ENCODE peak calls at places on chromosomes 6 and 20, in eight cellular contexts. A is HepG2, T is right cardiac atrium, W is astrocyte, I is gastrocnemius medialis, E is body of pancreas, H is GM23248, N is mesendoderm. Z is an unnamed sample.

GRCh38 chr6:30159988-30160387 is 1.0 kb downstream of the TRIM10 start:
- DNase-seq in A (no peak), T (no peak), W (no peak), I (no peak), E (no peak), H (no peak), N (no peak), Z (peak; percentile 66)

GRCh38 chr6:157427969-157428368 is 47.0 kb downstream of the ZDHHC14 start:
- DNase-seq in A (no peak), T (no peak), W (no peak), I (no peak), E (no peak), H (no peak), N (no peak), Z (no peak)

GRCh38 chr6:109383438-109383940 is 1.2 kb upstream of the CD164 start:
- DNase-seq in A (peak; percentile 13), T (no peak), W (no peak), I (no peak), E (no peak), H (peak; percentile 27), N (peak; percentile 5), Z (no peak)

GRCh38 chr6:84568971-84569370 is 195.4 kb downstream of the TBX18 start:
- DNase-seq in A (no peak), T (no peak), W (peak; percentile 43), I (no peak), E (no peak), H (peak; percentile 53), N (peak; percentile 57), Z (no peak)

GRCh38 chr6:134363323-134364039 is 45.6 kb upstream of the SGK1 start:
- DNase-seq in A (no peak), T (no peak), W (peak; percentile 81), I (no peak), E (no peak), H (peak; percentile 93), N (peak; percentile 13), Z (no peak)

GRCh38 chr6:94389218-94389617 is 969.9 kb upstream of the EPHA7 start:
- DNase-seq in A (no peak), T (no peak), W (no peak), I (no peak), E (no peak), H (no peak), N (no peak), Z (no peak)

GRCh38 chr6:157944983-157945931 is 36.4 kb upstream of the SYNJ2 start:
- DNase-seq in A (no peak), T (no peak), W (peak; percentile 72), I (no peak), E (no peak), H (no peak), N (no peak), Z (peak; percentile 60)

GRCh38 chr6:42929928-42930360 is 664 bp downstream of the CNPY3 start:
- DNase-seq in A (no peak), T (no peak), W (peak; percentile 71), I (no peak), E (no peak), H (peak; percentile 87), N (no peak), Z (no peak)

GRCh38 chr6:73523434-73524123 is 2.7 kb upstream of the EEF1A1 start:
- DNase-seq in A (peak; percentile 66), T (peak; percentile 79), W (no peak), I (peak; percentile 33), E (peak; percentile 84), H (peak; percentile 67), N (peak; percentile 36), Z (no peak)

GRCh38 chr20:57579898-57580447 is 19.1 kb downstream of the PCK1 start:
- DNase-seq in A (no peak), T (no peak), W (peak; percentile 16), I (no peak), E (no peak), H (peak; percentile 30), N (no peak), Z (no peak)

GRCh38 chr20:48951646-48952045 is 30.1 kb downstream of the ARFGEF2 start:
- DNase-seq in A (no peak), T (no peak), W (no peak), I (no peak), E (no peak), H (no peak), N (no peak), Z (no peak)
- H3K27ac ChIP-seq in A (no peak overlapping the region), T (no peak overlapping the region), W (no peak overlapping the region), I (peak overlapping the region; percentile 61), E (no peak overlapping the region), H (no peak overlapping the region), N (no peak overlapping the region), Z (no peak overlapping the region)

DNA sequence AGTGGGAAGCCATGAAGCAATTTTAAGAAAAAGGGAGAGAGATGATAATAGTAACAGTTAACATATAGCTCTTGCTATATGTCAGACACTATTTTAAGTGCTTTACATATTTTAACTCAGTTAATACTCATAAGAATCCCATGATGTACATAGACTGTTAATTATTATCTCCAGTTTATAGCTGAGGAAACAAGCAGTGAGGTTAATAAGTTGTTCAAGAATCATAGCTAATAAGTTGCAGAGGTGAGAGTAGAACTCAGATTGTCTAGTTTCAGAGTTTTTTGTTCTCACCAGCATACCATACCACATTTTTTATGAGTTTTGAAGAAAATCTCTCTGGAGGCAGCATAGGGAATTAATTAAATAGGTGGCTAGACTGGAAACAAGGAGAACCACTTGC is 144.6 kb upstream of the MMS22L start:
- DNase-seq in A (no peak), T (no peak), W (no peak), I (no peak), E (no peak), H (no peak), N (no peak), Z (no peak)
- H3K4me1 ChIP-seq in A (no peaks in the 10 kb centered on the region), T (no peaks in the 10 kb centered on the region), W (no peaks in the 10 kb centered on the region), I (no peaks in the 10 kb centered on the region), E (no peaks in the 10 kb centered on the region), H (no peaks in the 10 kb centered on the region), N (no peaks in the 10 kb centered on the region), Z (no peaks in the 10 kb centered on the region)

DNA sequence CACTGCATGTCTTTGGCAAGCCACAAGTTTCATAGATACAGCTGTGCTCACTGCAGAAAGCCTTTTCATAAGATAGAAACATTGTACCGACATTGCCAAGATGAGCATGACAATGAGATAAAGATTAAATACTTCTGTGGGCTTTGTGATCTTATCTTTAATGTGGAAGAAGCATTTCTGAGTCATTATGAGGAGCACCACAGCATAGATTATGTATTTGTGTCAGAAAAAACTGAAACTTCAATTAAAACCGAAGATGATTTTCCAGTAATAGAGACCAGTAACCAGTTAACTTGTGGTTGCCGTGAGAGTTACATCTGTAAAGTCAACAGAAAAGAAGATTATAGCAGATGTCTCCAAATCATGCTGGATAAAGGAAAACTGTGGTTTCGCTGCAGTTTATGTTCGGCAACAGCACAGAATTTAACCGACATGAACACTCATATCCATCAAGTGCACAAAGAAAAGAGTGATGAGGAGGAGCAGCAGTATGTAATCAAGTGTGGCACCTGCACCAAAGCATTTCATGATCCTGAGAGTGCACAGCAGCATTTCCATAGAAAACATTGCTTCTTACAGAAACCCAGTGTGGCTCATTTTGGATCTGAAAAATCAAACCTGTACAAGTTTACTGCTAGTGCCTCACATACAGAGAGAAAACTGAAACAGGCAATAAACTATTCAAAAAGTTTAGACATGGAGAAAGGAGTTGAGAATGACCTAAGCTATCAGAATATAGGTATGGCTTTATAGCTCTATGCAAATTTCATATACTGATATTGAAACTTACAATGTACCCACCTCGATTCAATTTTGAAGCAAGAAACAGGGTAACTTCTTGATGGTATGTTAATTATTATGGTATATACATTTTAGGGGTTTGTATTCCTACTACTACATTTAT is 23.9 kb upstream of the BAG2 start:
- DNase-seq in A (no peak), T (no peak), W (peak; percentile 19), I (no peak), E (no peak), H (no peak), N (no peak), Z (no peak)
- H3K27ac ChIP-seq in A (no peak overlapping the region), T (no peak overlapping the region), W (peak overlapping the region; percentile 12), I (no peak overlapping the region), E (no peak overlapping the region), H (no peak overlapping the region), N (no peak overlapping the region), Z (no peak overlapping the region)

DNA sequence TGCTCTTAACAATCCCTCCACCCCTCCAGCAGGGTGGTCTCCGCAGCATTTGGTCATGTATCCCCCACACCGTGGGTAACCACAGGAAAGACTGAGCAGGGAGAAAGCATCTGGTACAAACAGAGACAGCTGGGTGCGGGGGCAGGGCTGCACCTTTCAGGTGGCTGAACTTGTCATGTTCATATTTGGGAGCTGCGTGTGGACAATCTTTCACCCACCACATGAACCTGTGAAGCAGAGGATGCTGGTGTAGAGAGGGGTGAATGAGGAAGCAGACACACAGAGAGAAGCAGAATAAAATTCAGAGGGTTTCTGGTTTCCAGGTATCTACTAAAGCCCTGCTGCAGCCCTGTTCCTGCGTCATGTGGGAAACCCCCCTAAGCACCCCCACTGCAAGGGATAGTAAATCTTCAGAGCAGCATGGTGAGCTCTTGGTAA is 8.9 kb downstream of the GFOD1 start:
- DNase-seq in A (no peak), T (no peak), W (no peak), I (no peak), E (no peak), H (no peak), N (no peak), Z (no peak)
- H3K4me1 ChIP-seq in A (peaks cover 44% of the 10 kb centered on the region), T (peaks cover 18% of the 10 kb centered on the region), W (peaks cover 20% of the 10 kb centered on the region), I (peaks cover 48% of the 10 kb centered on the region), E (no peaks in the 10 kb centered on the region), H (peaks cover 9% of the 10 kb centered on the region), N (peaks cover 9% of the 10 kb centered on the region), Z (no peaks in the 10 kb centered on the region)

GRCh38 chr6:44473870-44474631 is 86.5 kb downstream of the CDC5L start:
- DNase-seq in A (no peak), T (no peak), W (no peak), I (no peak), E (no peak), H (no peak), N (no peak), Z (no peak)

GRCh38 chr6:44475779-44476434 is 88.4 kb downstream of the CDC5L start:
- DNase-seq in A (peak; percentile 59), T (peak; percentile 90), W (no peak), I (peak; percentile 68), E (peak; percentile 88), H (peak; percentile 85), N (peak; percentile 89), Z (peak; percentile 94)

GRCh38 chr6:44475417-44475778 is 87.9 kb downstream of the CDC5L start:
- DNase-seq in A (no peak), T (no peak), W (no peak), I (no peak), E (no peak), H (no peak), N (no peak), Z (no peak)

GRCh38 chr6:44473393-44473792 is 85.9 kb downstream of the CDC5L start:
- DNase-seq in A (no peak), T (no peak), W (no peak), I (no peak), E (no peak), H (no peak), N (no peak), Z (no peak)

GRCh38 chr6:44474643-44475042 is 87.1 kb downstream of the CDC5L start:
- DNase-seq in A (no peak), T (no peak), W (no peak), I (no peak), E (no peak), H (peak; percentile 24), N (no peak), Z (no peak)
- H3K27ac ChIP-seq in A (no peak overlapping the region), T (no peak overlapping the region), W (no peak overlapping the region), I (no peak overlapping the region), E (no peak overlapping the region), H (no peak overlapping the region), N (no peak overlapping the region), Z (no peak overlapping the region)